ENCODE peak calls at places on chromosomes 11 and 22, in four cellular contexts. One of them, this sample, is unnamed.

GRCh38 chr11:70434813-70435300 is 36.5 kb downstream of the CTTN start:
- DNase-seq in body of pancreas: no peak
- DNase-seq in pancreas: no peak
- DNase-seq in activated T-helper 1 cell treated with Interleukin-2 at 50 U/mL for 16 hours: no peak
- DNase-seq in this sample: no peak

GRCh38 chr11:131070365-131070764 is 154.1 kb upstream of the SNX19 start:
- DNase-seq in body of pancreas: no peak
- DNase-seq in activated T-helper 1 cell treated with Interleukin-2 at 50 U/mL for 16 hours: no peak
- DNase-seq in pancreas: no peak
- DNase-seq in this sample: no peak

GRCh38 chr11:34936945-34937344 is 20.5 kb downstream of the PDHX start:
- DNase-seq in activated T-helper 1 cell treated with Interleukin-2 at 50 U/mL for 16 hours: no peak
- DNase-seq in body of pancreas: no peak
- DNase-seq in pancreas: no peak
- DNase-seq in this sample: no peak

GRCh38 chr11:69939551-69940245 is 120.5 kb upstream of the FGF3 start:
- DNase-seq in body of pancreas: peak
- DNase-seq in activated T-helper 1 cell treated with Interleukin-2 at 50 U/mL for 16 hours: no peak
- DNase-seq in pancreas: peak
- DNase-seq in this sample: no peak

GRCh38 chr11:94196363-94196762 is 67.7 kb downstream of the PANX1 start:
- DNase-seq in body of pancreas: no peak
- DNase-seq in activated T-helper 1 cell treated with Interleukin-2 at 50 U/mL for 16 hours: no peak
- DNase-seq in pancreas: no peak
- DNase-seq in this sample: no peak

GRCh38 chr22:48627966-48628365 is 1199.7 kb downstream of the BRD1 start:
- DNase-seq in body of pancreas: no peak
- DNase-seq in activated T-helper 1 cell treated with Interleukin-2 at 50 U/mL for 16 hours: no peak
- DNase-seq in pancreas: no peak
- DNase-seq in this sample: no peak

GRCh38 chr22:45977003-45977395 is at the start of gene WNT7B:
- DNase-seq in activated T-helper 1 cell treated with Interleukin-2 at 50 U/mL for 16 hours: no peak
- DNase-seq in pancreas: no peak
- DNase-seq in body of pancreas: no peak
- DNase-seq in this sample: no peak

GRCh38 chr11:65496304-65497140 is 2.3 kb upstream of the MALAT1 start:
- DNase-seq in body of pancreas: no peak
- DNase-seq in activated T-helper 1 cell treated with Interleukin-2 at 50 U/mL for 16 hours: no peak
- DNase-seq in pancreas: no peak
- DNase-seq in this sample: peak

GRCh38 chr22:43388420-43388851 is 23.4 kb upstream of the MPPED1 start:
- DNase-seq in pancreas: peak
- DNase-seq in body of pancreas: peak
- DNase-seq in activated T-helper 1 cell treated with Interleukin-2 at 50 U/mL for 16 hours: peak
- DNase-seq in this sample: peak

GRCh38 chr11:23236846-23237550 is 376.7 kb upstream of the CCDC179 start:
- DNase-seq in pancreas: no peak
- DNase-seq in body of pancreas: no peak
- DNase-seq in activated T-helper 1 cell treated with Interleukin-2 at 50 U/mL for 16 hours: no peak
- DNase-seq in this sample: no peak

GRCh38 chr11:746289-747175 is 732 bp upstream of the TALDO1 start:
- DNase-seq in body of pancreas: peak
- DNase-seq in activated T-helper 1 cell treated with Interleukin-2 at 50 U/mL for 16 hours: no peak
- DNase-seq in pancreas: no peak
- DNase-seq in this sample: peak

This sample was measured in HAP-1.